ENCODE peak calls at places on chromosomes 12 and 14, in five cellular contexts. C is stomach, B is HepG2, A is uterus, R is H1. Q is an unnamed sample.

GRCh38 chr12:113247123-113248045 is 26.1 kb downstream of the TPCN1 start:
- DNase-seq in C (no peak), B (no peak), A (no peak), R (no peak), Q (no peak)

GRCh38 chr12:48351022-48351708 is 446 bp upstream of the ZNF641 start:
- DNase-seq in C (peak; percentile 72), B (peak; percentile 47), A (peak; percentile 83), R (no peak), Q (no peak)

GRCh38 chr14:37864861-37865718 is 269.7 kb downstream of the TTC6 start:
- DNase-seq in C (peak; percentile 68), B (peak; percentile 100), A (no peak), R (no peak), Q (no peak)

GRCh38 chr12:124024790-124025189 is 51.8 kb downstream of the ZNF664 start:
- DNase-seq in C (no peak), B (no peak), A (no peak), R (no peak), Q (no peak)

GRCh38 chr14:67483599-67484270 is 4.8 kb downstream of the TMEM229B start:
- DNase-seq in C (no peak), B (no peak), A (no peak), R (no peak), Q (no peak)

GRCh38 chr14:52863339-52863700 is 71.9 kb upstream of the GNPNAT1 start:
- DNase-seq in C (no peak), B (no peak), A (no peak), R (no peak), Q (no peak)

GRCh38 chr12:64273527-64274403 is 51.7 kb upstream of the KICS2 start:
- DNase-seq in C (no peak), B (peak; percentile 6), A (no peak), R (peak; percentile 38), Q (no peak)

GRCh38 chr12:115898670-115899069 is 378.8 kb downstream of the MED13L start:
- DNase-seq in C (no peak), B (no peak), A (no peak), R (no peak), Q (no peak)

GRCh38 chr12:50087995-50088394 is 2.9 kb downstream of the SMARCD1 start:
- DNase-seq in C (no peak), B (peak; percentile 70), A (no peak), R (no peak), Q (no peak)

GRCh38 chr12:91973813-91974212 is 171.8 kb downstream of the BTG1 start:
- DNase-seq in C (no peak), B (no peak), A (no peak), R (no peak), Q (no peak)

GRCh38 chr12:48602192-48602989 is 32.5 kb upstream of the LALBA start:
- DNase-seq in C (no peak), B (peak; percentile 2), A (no peak), R (no peak), Q (no peak)

GRCh38 chr14:50452285-50452684 is 55.6 kb upstream of the CDKL1 start:
- DNase-seq in C (no peak), B (no peak), A (no peak), R (no peak), Q (no peak)

GRCh38 chr14:104867371-104868059 is 2.4 kb downstream of the CEP170B start:
- DNase-seq in C (no peak), B (no peak), A (no peak), R (no peak), Q (no peak)
- H3K4me3 ChIP-seq in C (no peak overlapping the region), B (no peak overlapping the region), A (no peak overlapping the region), R (no peak overlapping the region), Q (no peak overlapping the region)

GRCh38 chr14:73776194-73776537 is 62.0 kb upstream of the PNMA1 start:
- DNase-seq in C (no peak), B (no peak), A (no peak), R (no peak), Q (no peak)

GRCh38 chr14:73774671-73775070 is 60.5 kb upstream of the PNMA1 start:
- DNase-seq in C (no peak), B (no peak), A (no peak), R (no peak), Q (no peak)

GRCh38 chr14:73778736-73779135 is 64.6 kb upstream of the PNMA1 start:
- DNase-seq in C (no peak), B (no peak), A (no peak), R (no peak), Q (no peak)

GRCh38 chr14:73775339-73776193 is 61.4 kb upstream of the PNMA1 start:
- DNase-seq in C (no peak), B (no peak), A (peak; percentile 18), R (no peak), Q (no peak)

DNA sequence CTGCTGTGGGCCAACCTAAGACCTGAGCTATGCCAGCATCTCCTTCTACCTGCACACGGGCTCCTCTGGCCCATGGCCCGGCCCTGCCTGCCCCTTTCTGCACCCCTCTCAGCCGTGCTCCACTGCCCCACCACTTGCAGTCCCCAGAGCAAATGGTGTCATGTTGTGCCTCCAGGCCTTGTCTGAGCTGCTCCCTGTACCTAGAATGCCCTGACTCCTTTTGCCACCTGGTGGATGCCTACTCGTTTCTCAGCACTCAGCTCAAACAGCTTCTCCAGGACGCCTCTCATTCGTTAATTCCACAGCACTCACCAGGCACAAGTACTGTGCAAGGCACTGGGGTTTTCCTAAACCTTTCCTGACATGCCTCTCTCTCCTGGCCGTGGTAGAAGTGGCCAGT is 63.2 kb upstream of the PNMA1 start:
- DNase-seq in C (no peak), B (no peak), A (no peak), R (no peak), Q (no peak)
- TF ChIP-seq CTCF in C (no peak), B (peak; percentile 47), A (no peak), R (peak; percentile 65), Q (no peak)

GRCh38 chr12:109485201-109485600 is 7.8 kb downstream of the UBE3B start:
- DNase-seq in C (no peak), B (no peak), A (no peak), R (no peak), Q (no peak)
- H3K4me1 ChIP-seq in C (no peaks in the 10 kb centered on the region), B (peaks cover 10% of the 10 kb centered on the region), A (no peaks in the 10 kb centered on the region), R (no peaks in the 10 kb centered on the region), Q (no peaks in the 10 kb centered on the region)

DNA sequence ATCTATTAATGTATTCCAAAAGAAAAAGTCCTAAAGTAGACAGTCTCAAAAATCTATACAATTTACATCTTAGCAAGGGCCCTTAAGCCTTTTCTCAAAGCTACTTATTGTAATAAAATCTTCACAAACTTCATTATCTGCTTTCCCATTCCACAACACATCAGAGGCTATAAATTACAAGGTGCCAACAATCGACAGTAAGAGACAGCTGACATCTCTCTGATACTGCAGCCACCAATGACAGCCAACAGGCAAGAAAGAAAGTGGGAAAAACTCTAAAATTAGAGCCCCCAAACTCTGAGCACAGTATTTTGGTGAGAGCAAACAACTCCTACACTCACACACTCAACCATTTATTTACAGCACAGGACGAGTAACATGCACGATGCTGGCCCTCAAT is 2.2 kb downstream of the ANGEL1 start:
- DNase-seq in C (no peak), B (no peak), A (no peak), R (no peak), Q (no peak)
- H3K4me3 ChIP-seq in C (peak overlapping the region; percentile 89), B (no peak overlapping the region), A (no peak overlapping the region), R (no peak overlapping the region), Q (peak overlapping the region; percentile 82)

DNA sequence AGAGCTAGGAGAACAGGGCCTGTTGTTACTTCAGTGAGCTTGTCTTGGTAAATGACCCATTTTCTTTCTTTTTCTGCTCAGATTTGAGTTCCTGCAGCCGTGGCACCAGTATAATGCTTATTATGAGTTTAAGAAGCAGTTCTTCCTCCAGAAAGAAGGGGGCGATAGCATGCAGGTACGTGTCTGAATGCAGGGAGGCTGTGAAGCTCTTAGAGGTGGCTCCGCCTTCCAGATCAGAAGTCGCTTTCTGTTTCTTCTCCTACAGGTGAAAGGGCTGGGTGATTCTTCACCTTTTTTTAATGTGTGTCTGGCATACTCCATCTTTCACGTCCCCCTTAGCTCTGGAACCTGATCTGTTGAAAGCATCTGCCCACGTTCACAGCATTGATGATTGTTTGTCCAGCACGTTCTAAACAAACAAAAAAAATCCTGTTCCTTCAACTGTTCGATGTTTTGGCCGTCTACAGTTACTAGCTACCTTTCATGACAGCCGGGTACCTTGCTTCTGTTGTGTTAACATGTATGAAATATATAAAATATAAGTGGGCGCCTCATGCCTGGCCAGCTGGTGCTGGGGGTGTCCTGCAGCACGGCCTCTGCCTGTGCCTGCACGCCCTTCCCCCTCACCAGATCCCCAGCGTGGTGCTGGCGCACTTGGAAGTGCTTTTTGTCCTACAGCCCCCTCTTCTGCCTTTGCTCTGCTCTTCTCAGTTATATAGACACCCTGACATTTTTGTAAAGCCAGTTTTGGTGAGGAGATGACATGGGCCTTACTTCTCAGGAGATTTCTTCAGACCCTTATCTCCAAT is 44.6 kb downstream of the SFSWAP start:
- DNase-seq in C (no peak), B (peak; percentile 61), A (no peak), R (no peak), Q (no peak)
- TF ChIP-seq CTCF in C (no peak), B (peak; percentile 66), A (peak; percentile 6), R (peak; percentile 85), Q (no peak)